ENCODE peak calls at places on chromosomes 16 and 17, in four cellular contexts. B is IMR-90, C is mesendoderm, Y is H1. D is an unnamed sample.

GRCh38 chr17:2484876-2485275 is 26.8 kb downstream of the METTL16 start:
- DNase-seq in B (no peak), Y (peak; percentile 49), C (peak; percentile 86), D (peak; percentile 74)

GRCh38 chr16:69937465-69937951 is 13.6 kb upstream of the CLEC18A start:
- DNase-seq in B (no peak), C (peak; percentile 41), Y (no peak), D (no peak)

GRCh38 chr17:9937164-9937835 is 32.2 kb upstream of the RCVRN start:
- DNase-seq in Y (no peak), B (no peak), C (no peak), D (no peak)

GRCh38 chr17:40862985-40863733 is 3.9 kb downstream of the KRT12 start:
- DNase-seq in B (no peak), Y (peak; percentile 91), C (peak; percentile 83), D (peak; percentile 97)

GRCh38 chr16:75106351-75107274 is 10.0 kb downstream of the LDHD start:
- DNase-seq in B (no peak), C (no peak), Y (no peak), D (peak; percentile 24)

GRCh38 chr17:1736348-1737281 is 6.1 kb upstream of the SERPINF2 start:
- DNase-seq in Y (no peak), B (peak; percentile 83), C (no peak), D (no peak)

GRCh38 chr16:1335996-1336395 is 2.6 kb downstream of the BAIAP3 start:
- DNase-seq in C (peak; percentile 44), Y (no peak), B (no peak), D (no peak)

GRCh38 chr17:17350491-17351355 is 47.5 kb downstream of the NT5M start:
- DNase-seq in C (peak; percentile 72), B (peak; percentile 54), Y (no peak), D (peak; percentile 80)

GRCh38 chr17:59154335-59154720 is 658 bp downstream of the SKA2 start:
- DNase-seq in Y (peak; percentile 70), B (peak; percentile 39), C (peak; percentile 69), D (no peak)

GRCh38 chr17:31171711-31172110 is 76.9 kb downstream of the NF1 start:
- DNase-seq in C (no peak), Y (no peak), B (peak; percentile 50), D (no peak)

GRCh38 chr16:1310832-1311200 is 1.4 kb downstream of the UBE2I start:
- DNase-seq in Y (no peak), C (no peak), B (no peak), D (no peak)

GRCh38 chr17:59752446-59752845 is 45.0 kb downstream of the VMP1 start:
- DNase-seq in C (no peak), Y (no peak), B (peak; percentile 56), D (no peak)

GRCh38 chr16:48559462-48560211 is 50.3 kb downstream of the N4BP1 start:
- DNase-seq in B (peak; percentile 18), Y (no peak), C (peak; percentile 52), D (peak; percentile 43)

GRCh38 chr16:23670137-23670776 is 8.4 kb upstream of the PLK1 start:
- DNase-seq in B (peak; percentile 95), C (no peak), Y (no peak), D (no peak)

GRCh38 chr17:40298726-40299125 is 10.3 kb upstream of the RARA start:
- DNase-seq in C (no peak), B (peak; percentile 55), Y (no peak), D (no peak)

GRCh38 chr17:751269-752001 is 629 bp downstream of the GEMIN4 start:
- DNase-seq in C (no peak), Y (peak; percentile 54), B (peak; percentile 45), D (no peak)

GRCh38 chr17:16374129-16374528 is 6.8 kb upstream of the UBB start:
- DNase-seq in Y (no peak), B (peak; percentile 75), C (no peak), D (no peak)

GRCh38 chr17:5485270-5486205 is at the start of gene DERL2:
- DNase-seq in C (peak; percentile 77), Y (peak; percentile 75), B (peak; percentile 44), D (no peak)

GRCh38 chr16:24151482-24151939 is 104.6 kb upstream of the CACNG3 start:
- DNase-seq in Y (no peak), B (peak; percentile 0), C (peak; percentile 67), D (no peak)

GRCh38 chr16:86961133-86961720 is 356.0 kb downstream of the C16orf95 start:
- DNase-seq in C (no peak), B (peak; percentile 72), Y (no peak), D (no peak)

GRCh38 chr17:40602445-40603443 is 37.5 kb upstream of the CCR7 start:
- DNase-seq in Y (no peak), C (no peak), B (no peak), D (no peak)

GRCh38 chr16:50270510-50271147 is 4.3 kb downstream of the ADCY7 start:
- DNase-seq in B (no peak), C (no peak), Y (no peak), D (no peak)

GRCh38 chr16:68367034-68367433 is 56.2 kb downstream of the PRMT7 start:
- DNase-seq in C (peak; percentile 74), B (peak; percentile 9), Y (peak; percentile 87), D (peak; percentile 78)

GRCh38 chr16:75264999-75265910 is 13.8 kb upstream of the BCAR1 start:
- DNase-seq in Y (peak; percentile 60), C (no peak), B (no peak), D (no peak)

GRCh38 chr16:48143816-48144215 is 12.0 kb downstream of the ABCC12 start:
- DNase-seq in B (no peak), C (no peak), Y (no peak), D (no peak)

GRCh38 chr17:1604831-1605528 is 23.7 kb downstream of the SLC43A2 start:
- DNase-seq in C (no peak), B (no peak), Y (peak; percentile 66), D (peak; percentile 65)

GRCh38 chr16:716250-716607 is 1.3 kb downstream of the METRN start:
- DNase-seq in B (no peak), C (peak; percentile 32), Y (no peak), D (peak; percentile 55)

GRCh38 chr17:81932333-81932983 is 4.6 kb downstream of the PYCR1 start:
- DNase-seq in B (no peak), Y (no peak), C (no peak), D (no peak)

GRCh38 chr16:56675685-56676210 is 6.1 kb downstream of the MT1H start:
- DNase-seq in Y (peak; percentile 73), C (peak; percentile 67), B (no peak), D (peak; percentile 86)

GRCh38 chr16:13176711-13177110 is 275.3 kb downstream of the SHISA9 start:
- DNase-seq in B (no peak), Y (no peak), C (no peak), D (no peak)

GRCh38 chr16:85360323-85361277 is 248.3 kb upstream of the CIBAR2 start:
- DNase-seq in Y (no peak), B (no peak), C (no peak), D (no peak)

GRCh38 chr16:23716484-23716883 is 3.5 kb upstream of the ERN2 start:
- DNase-seq in B (no peak), Y (no peak), C (no peak), D (no peak)

GRCh38 chr16:57392694-57393093 is 11.9 kb upstream of the CCL17 start:
- DNase-seq in B (no peak), C (no peak), Y (no peak), D (no peak)

GRCh38 chr16:82627811-82628339 is 1.1 kb downstream of the CDH13 start:
- DNase-seq in C (no peak), Y (no peak), B (peak; percentile 26), D (peak; percentile 43)

DNA sequence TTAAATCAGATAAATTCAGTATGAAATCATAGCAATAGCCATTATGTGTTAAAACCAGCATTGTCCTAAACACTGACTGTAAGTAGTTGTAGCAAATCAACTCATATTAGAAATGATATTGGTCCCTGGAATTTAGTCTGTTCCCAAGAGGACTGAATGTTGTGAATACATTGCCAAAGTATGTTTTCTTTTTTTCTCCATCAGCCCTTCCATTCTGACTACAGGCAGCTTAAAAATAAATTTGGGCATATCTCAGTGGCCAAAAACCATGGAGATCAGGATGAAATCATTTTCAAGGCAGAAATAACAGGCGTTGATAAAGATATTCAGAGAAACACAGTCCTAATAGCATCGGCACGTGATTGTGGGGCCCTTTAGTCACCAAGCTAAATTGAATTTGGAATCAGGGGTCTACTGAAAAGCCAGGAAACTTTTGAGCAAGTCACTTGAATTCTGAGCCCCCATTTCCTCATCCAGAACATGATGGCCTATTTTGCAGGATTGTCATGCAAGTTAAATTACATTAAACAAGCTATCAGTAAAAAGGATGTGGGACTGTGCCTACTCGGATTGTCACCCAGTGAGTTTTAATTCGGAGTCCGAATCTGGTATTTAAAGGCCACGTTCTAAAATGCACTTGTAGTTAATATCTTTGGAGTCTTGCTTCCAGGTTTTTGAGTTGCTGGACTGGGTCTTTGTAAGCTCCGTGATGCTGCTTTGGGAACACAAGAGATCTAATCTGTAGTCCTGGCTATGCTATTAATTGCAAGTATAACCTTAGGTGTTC is 17.0 kb downstream of the HLF start:
- DNase-seq in B (no peak), C (no peak), Y (no peak), D (no peak)
- H3K4me1 ChIP-seq in B (peaks cover 5% of the 10 kb centered on the region), C (no peaks in the 10 kb centered on the region), Y (no peaks in the 10 kb centered on the region), D (no peaks in the 10 kb centered on the region)

DNA sequence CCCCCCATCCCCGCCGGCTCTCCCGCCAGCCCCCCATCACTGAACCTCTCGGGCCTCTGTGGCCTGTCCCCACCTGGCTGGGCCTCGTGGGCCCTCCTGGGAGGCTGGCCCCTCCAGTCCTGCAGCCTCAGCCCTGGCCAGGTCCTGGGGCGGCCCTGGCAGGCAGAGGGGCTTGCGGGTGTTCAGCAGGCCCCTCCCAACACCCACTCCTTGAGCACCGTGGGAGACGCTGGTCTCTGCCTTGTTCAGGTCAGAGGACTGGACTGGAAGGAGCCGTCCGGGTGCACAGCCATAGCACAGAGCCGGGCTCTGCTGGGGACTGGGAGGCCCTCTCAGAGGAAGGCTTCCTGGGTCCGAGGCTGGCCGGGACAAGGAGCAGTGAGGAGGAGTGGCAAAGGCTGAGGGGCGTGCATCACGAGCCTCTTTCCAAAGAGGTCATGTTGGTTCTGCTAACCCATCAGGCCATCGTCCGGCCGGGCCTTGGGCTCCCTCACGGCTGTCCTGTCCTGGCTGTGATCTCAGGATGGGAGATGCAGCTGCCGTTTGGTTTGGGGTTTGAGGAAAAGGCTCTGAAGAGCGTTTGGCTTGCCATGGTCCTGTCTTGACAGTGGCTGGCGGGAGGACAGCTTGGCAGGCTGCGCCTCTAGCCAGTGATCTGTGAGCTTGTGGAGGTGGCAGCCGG is 6.3 kb upstream of the PABPN1L start:
- DNase-seq in B (no peak), C (no peak), Y (no peak), D (no peak)
- H3K56ac ChIP-seq in B (no peak overlapping the region), C (no peak overlapping the region), Y (no peak overlapping the region), D (no peak overlapping the region)

DNA sequence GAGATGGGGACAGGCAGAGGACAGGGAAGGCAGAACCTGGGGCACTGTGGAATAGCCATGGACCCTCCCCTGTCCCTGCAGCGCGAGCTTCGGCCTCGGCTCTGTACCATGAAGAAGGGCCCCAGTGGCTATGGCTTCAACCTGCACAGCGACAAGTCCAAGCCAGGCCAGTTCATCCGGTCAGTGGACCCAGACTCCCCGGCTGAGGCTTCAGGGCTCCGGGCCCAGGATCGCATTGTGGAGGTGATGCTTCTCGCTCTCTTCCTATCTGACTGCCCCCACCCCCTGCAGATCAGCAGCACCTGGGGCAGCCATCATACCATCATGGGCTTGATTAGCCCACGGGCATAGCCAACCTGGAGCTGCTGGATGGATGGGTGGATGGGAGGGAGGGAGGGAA is 13.5 kb downstream of the NHERF1 start:
- DNase-seq in Y (no peak), B (no peak), C (no peak), D (no peak)
- H2AK5ac ChIP-seq in Y (no peak overlapping the region), B (no peak overlapping the region), C (no peak overlapping the region), D (no peak overlapping the region)

DNA sequence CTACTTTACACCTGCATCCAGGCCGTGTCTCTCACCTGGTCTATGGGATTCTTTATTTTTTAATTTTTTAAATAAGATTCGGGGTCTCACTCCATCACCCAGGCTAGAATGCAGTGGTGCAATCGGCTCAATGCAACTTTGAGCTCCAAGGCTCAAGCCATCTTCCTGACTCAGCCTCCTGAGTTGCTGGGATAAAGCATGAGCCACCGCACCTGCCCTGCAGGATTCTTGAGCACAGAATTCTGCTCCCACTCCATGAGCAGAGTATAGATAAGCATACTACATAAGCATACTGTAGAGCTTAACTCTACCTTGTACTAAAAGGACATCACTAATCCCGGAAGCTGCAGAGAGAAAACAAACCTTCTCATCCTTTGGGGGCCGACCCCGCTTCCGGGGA is 15.5 kb downstream of the GLYR1 start:
- DNase-seq in B (no peak), Y (no peak), C (no peak), D (no peak)
- H3K4me1 ChIP-seq in B (no peaks in the 10 kb centered on the region), Y (no peaks in the 10 kb centered on the region), C (no peaks in the 10 kb centered on the region), D (no peaks in the 10 kb centered on the region)